ENCODE peak calls at places on chromosomes 6 and 20, in five cellular contexts. B, X, A, L and C are unnamed samples.

GRCh38 chr6:51490101-51490500 is 597.3 kb downstream of the PKHD1 start:
- DNase-seq in B (no peak), X (no peak), A (no peak), L (no peak), C (no peak)

GRCh38 chr6:83758533-83758932 is 49.6 kb upstream of the SNAP91 start:
- DNase-seq in B (no peak), X (no peak), A (no peak), L (no peak), C (no peak)

GRCh38 chr6:22451960-22452359 is 117.4 kb upstream of the HDGFL1 start:
- DNase-seq in B (no peak), X (no peak), A (no peak), L (no peak), C (no peak)

GRCh38 chr6:144753023-144753705 is 468.0 kb downstream of the UTRN start:
- DNase-seq in B (no peak), X (no peak), A (no peak), L (no peak), C (no peak)

GRCh38 chr20:24490598-24490997 is 21.2 kb downstream of the SYNDIG1 start:
- DNase-seq in B (no peak), X (no peak), A (peak; percentile 18), L (no peak), C (no peak)

GRCh38 chr6:166106076-166106686 is 61.5 kb downstream of the TBXT start:
- DNase-seq in B (peak; percentile 69), X (peak; percentile 69), A (peak; percentile 67), L (peak; percentile 69), C (peak; percentile 71)

GRCh38 chr20:32144898-32145662 is 35.6 kb downstream of the TM9SF4 start:
- DNase-seq in B (no peak), X (no peak), A (no peak), L (no peak), C (no peak)

GRCh38 chr20:51159303-51159702 is 136.4 kb upstream of the KCNG1 start:
- DNase-seq in B (no peak), X (no peak), A (no peak), L (peak; percentile 50), C (no peak)

GRCh38 chr20:62918830-62919229 is 7.5 kb downstream of the DIDO1 start:
- DNase-seq in B (no peak), X (no peak), A (no peak), L (no peak), C (no peak)

GRCh38 chr6:5412017-5412416 is 150.7 kb downstream of the FARS2 start:
- DNase-seq in B (no peak), X (no peak), A (peak; percentile 62), L (no peak), C (no peak)

GRCh38 chr6:73942581-73942980 is 246.6 kb downstream of the CD109 start:
- DNase-seq in B (no peak), X (peak; percentile 42), A (peak; percentile 64), L (peak; percentile 96), C (peak; percentile 79)

GRCh38 chr20:3781153-3781910 is at the start of gene SPEF1:
- DNase-seq in B (peak; percentile 92), X (peak; percentile 95), A (peak; percentile 95), L (peak; percentile 99), C (peak; percentile 92)

GRCh38 chr20:21110811-21111210 is 4.7 kb upstream of the LINC00237 start:
- DNase-seq in B (no peak), X (no peak), A (no peak), L (no peak), C (no peak)

GRCh38 chr20:63467294-63468083 is 5.0 kb downstream of the KCNQ2 start:
- DNase-seq in B (no peak), X (no peak), A (no peak), L (peak; percentile 64), C (no peak)

GRCh38 chr6:83976037-83976755 is 57.4 kb upstream of the MRAP2 start:
- DNase-seq in B (no peak), X (no peak), A (no peak), L (peak; percentile 8), C (no peak)

GRCh38 chr6:142696689-142697088 is 248.3 kb downstream of the HIVEP2 start:
- DNase-seq in B (no peak), X (no peak), A (no peak), L (no peak), C (no peak)

GRCh38 chr20:46070215-46070910 is 19.4 kb downstream of the NCOA5 start:
- DNase-seq in B (no peak), X (peak; percentile 52), A (no peak), L (no peak), C (peak; percentile 86)

GRCh38 chr6:121485359-121485809 is 49.9 kb downstream of the GJA1 start:
- DNase-seq in B (peak; percentile 1), X (peak; percentile 65), A (no peak), L (peak; percentile 83), C (peak; percentile 14)

GRCh38 chr6:34274129-34274528 is 25.3 kb upstream of the SMIM29 start:
- DNase-seq in B (no peak), X (no peak), A (no peak), L (no peak), C (no peak)

GRCh38 chr6:99592900-99593299 is 13.7 kb upstream of the PRDM13 start:
- DNase-seq in B (no peak), X (no peak), A (no peak), L (no peak), C (no peak)

GRCh38 chr6:33815854-33816253 is 12.1 kb upstream of the MLN start:
- DNase-seq in B (peak; percentile 36), X (peak; percentile 29), A (peak; percentile 84), L (peak; percentile 84), C (no peak)

GRCh38 chr6:34205466-34205865 is 31.2 kb upstream of the HMGA1 start:
- DNase-seq in B (no peak), X (no peak), A (no peak), L (no peak), C (peak; percentile 25)

GRCh38 chr6:105991561-105992314 is 94.4 kb upstream of the PRDM1 start:
- DNase-seq in B (no peak), X (no peak), A (peak; percentile 54), L (peak; percentile 77), C (no peak)

GRCh38 chr6:56837322-56837894 is 117.5 kb upstream of the BEND6 start:
- DNase-seq in B (no peak), X (no peak), A (no peak), L (no peak), C (no peak)

GRCh38 chr6:81105998-81106397 is 646.5 kb downstream of the TENT5A start:
- DNase-seq in B (no peak), X (no peak), A (no peak), L (peak; percentile 10), C (no peak)

GRCh38 chr6:169979873-169980440 is 228.5 kb downstream of the ERMARD start:
- DNase-seq in B (no peak), X (no peak), A (no peak), L (no peak), C (no peak)

GRCh38 chr6:42352856-42353564 is 98.7 kb downstream of the TRERF1 start:
- DNase-seq in B (no peak), X (no peak), A (no peak), L (no peak), C (peak; percentile 90)

GRCh38 chr6:105489213-105489525 is 86.3 kb upstream of the PREP start:
- DNase-seq in B (no peak), X (peak; percentile 73), A (no peak), L (no peak), C (peak; percentile 38)

GRCh38 chr20:3183896-3184295 is 10.5 kb upstream of the LZTS3 start:
- DNase-seq in B (no peak), X (no peak), A (no peak), L (no peak), C (no peak)

GRCh38 chr6:104526383-104526782 is 333.3 kb downstream of the HACE1 start:
- DNase-seq in B (no peak), X (no peak), A (no peak), L (no peak), C (no peak)

GRCh38 chr6:99545442-99545841 is 23.0 kb downstream of the CCNC start:
- DNase-seq in B (no peak), X (no peak), A (no peak), L (no peak), C (no peak)

GRCh38 chr6:5622276-5623005 is 361.1 kb downstream of the FARS2 start:
- DNase-seq in B (no peak), X (no peak), A (no peak), L (no peak), C (no peak)

GRCh38 chr20:24779166-24779565 is 169.9 kb upstream of the CST7 start:
- DNase-seq in B (no peak), X (no peak), A (peak; percentile 12), L (no peak), C (no peak)

GRCh38 chr6:40328376-40328987 is 258.7 kb downstream of the LRFN2 start:
- DNase-seq in B (no peak), X (no peak), A (peak; percentile 89), L (peak; percentile 86), C (no peak)

GRCh38 chr6:137705166-137706064 is 161.6 kb upstream of the TNFAIP3 start:
- DNase-seq in B (peak; percentile 33), X (peak; percentile 66), A (peak; percentile 45), L (peak; percentile 49), C (peak; percentile 63)

GRCh38 chr20:32985596-32985995 is 18.6 kb downstream of the SUN5 start:
- DNase-seq in B (no peak), X (no peak), A (no peak), L (no peak), C (no peak)

DNA sequence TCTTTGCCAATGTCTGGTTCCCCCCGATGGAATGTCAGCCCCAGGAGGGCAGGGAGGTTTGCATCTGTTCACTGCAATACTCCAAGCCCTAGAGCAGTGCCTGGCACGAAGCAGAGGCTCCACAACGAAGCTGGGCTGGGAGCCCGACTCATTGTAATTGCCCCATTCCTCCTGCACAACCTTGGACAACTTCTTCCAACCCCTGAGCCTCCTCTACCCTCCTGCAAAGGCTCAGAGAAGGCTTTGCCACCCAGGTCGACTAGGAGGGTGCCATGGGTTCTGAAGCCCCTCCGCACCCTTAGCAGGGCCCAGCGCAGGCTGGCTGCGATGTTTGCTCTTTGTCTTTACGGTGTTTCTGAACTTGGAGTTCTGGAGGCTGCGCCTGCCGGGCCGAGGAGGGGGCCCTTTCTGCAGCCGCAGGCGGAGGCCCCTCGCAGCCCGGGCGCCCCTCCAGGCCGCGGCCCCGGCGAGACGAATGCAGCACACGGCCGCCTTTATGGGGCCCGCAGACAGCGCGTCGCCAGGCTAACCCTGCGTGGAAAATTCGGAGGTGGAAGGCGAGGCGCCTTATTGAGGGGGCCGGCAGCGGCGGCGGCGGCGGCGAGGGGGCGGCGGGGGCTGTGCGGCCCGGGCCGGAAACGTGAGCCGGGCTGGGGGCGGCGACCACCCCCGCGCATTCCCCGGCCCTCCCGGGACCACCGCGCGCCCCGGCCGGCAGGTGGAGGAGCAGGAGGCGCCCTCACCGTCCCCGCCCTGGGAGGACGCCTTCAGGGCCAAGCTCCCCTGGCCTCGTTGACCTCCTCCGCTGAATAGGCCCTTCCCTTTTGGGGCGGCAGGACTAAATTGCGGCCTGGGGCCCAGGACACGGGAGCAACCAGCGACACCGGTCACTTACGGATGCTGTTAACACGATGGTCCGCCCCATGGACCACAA is 27.0 kb downstream of the SNAI1 start:
- DNase-seq in B (no peak), X (no peak), A (no peak), L (no peak), C (no peak)
- H2BK120ac ChIP-seq in B (no peak overlapping the region), X (no peak overlapping the region), A (no peak overlapping the region), L (no peak overlapping the region), C (no peak overlapping the region)

GRCh38 chr6:116571683-116572000 is 338 bp downstream of the RWDD1 start:
- DNase-seq in B (no peak), X (no peak), A (no peak), L (no peak), C (no peak)
- H2BK120ac ChIP-seq in B (no peak overlapping the region), X (no peak overlapping the region), A (no peak overlapping the region), L (no peak overlapping the region), C (peak overlapping the region; percentile 7)

GRCh38 chr6:30747300-30747687 is 2.9 kb upstream of the IER3 start:
- DNase-seq in B (no peak), X (peak; percentile 47), A (no peak), L (no peak), C (peak; percentile 33)
- H2BK120ac ChIP-seq in B (no peak overlapping the region), X (peak overlapping the region; percentile 54), A (no peak overlapping the region), L (no peak overlapping the region), C (peak overlapping the region; percentile 97)

GRCh38 chr6:60679175-60679574 is 1606.8 kb downstream of the KHDRBS2 start:
- DNase-seq in B (no peak), X (no peak), A (no peak), L (no peak), C (no peak)
- H2BK120ac ChIP-seq in B (no peak overlapping the region), X (no peak overlapping the region), A (no peak overlapping the region), L (no peak overlapping the region), C (no peak overlapping the region)